ENCODE peak calls at places on chromosomes 16 and 17, in four cellular contexts. V is Peyer's patch, Z is tibial nerve, U is psoas muscle. Y is an unnamed sample.

GRCh38 chr17:19248923-19249574 is 11.9 kb downstream of the EPN2 start:
- DNase-seq in V (peak; percentile 45), U (peak; percentile 57), Z (no peak), Y (no peak)

GRCh38 chr17:59167571-59168001 is 12.0 kb downstream of the PRR11 start:
- DNase-seq in U (no peak), V (no peak), Z (no peak), Y (no peak)

GRCh38 chr16:85391769-85392583 is 221.1 kb upstream of the GSE1 start:
- DNase-seq in V (peak; percentile 69), Z (no peak), U (no peak), Y (no peak)

GRCh38 chr17:57874434-57875108 is 24.7 kb upstream of the MRPS23 start:
- DNase-seq in Z (peak; percentile 42), V (peak; percentile 61), U (peak; percentile 81), Y (no peak)

GRCh38 chr16:84286568-84287220 is 8.0 kb upstream of the WFDC1 start:
- DNase-seq in V (no peak), Z (no peak), U (peak; percentile 42), Y (no peak)

GRCh38 chr16:57367111-57367752 is 5.1 kb upstream of the CX3CL1 start:
- DNase-seq in Z (no peak), V (no peak), U (no peak), Y (no peak)

GRCh38 chr16:29809850-29810698 is 1.9 kb upstream of the PRRT2 start:
- DNase-seq in Z (no peak), V (no peak), U (no peak), Y (no peak)

GRCh38 chr17:36641331-36641876 is 40.0 kb downstream of the MRM1 start:
- DNase-seq in Z (no peak), U (no peak), V (no peak), Y (no peak)

GRCh38 chr17:11719203-11719602 is 120.9 kb downstream of the DNAH9 start:
- DNase-seq in V (no peak), Z (no peak), U (no peak), Y (no peak)

GRCh38 chr17:81579298-81579697 is 27.1 kb upstream of the FAAP100 start:
- DNase-seq in Z (no peak), V (no peak), U (no peak), Y (no peak)

GRCh38 chr17:20266806-20267458 is 200.4 kb downstream of the LGALS9B start:
- DNase-seq in U (no peak), Z (no peak), V (no peak), Y (no peak)

GRCh38 chr16:79756571-79756970 is 156.0 kb upstream of the MAF start:
- DNase-seq in V (no peak), U (no peak), Z (no peak), Y (no peak)

GRCh38 chr17:20074489-20074888 is 65.3 kb downstream of the SPECC1 start:
- DNase-seq in Z (no peak), U (no peak), V (no peak), Y (no peak)

GRCh38 chr16:84778720-84779119 is 41.1 kb upstream of the CRISPLD2 start:
- DNase-seq in V (no peak), U (no peak), Z (no peak), Y (no peak)

GRCh38 chr17:64641499-64641898 is 20.6 kb downstream of the SMURF2 start:
- DNase-seq in U (no peak), V (no peak), Z (no peak), Y (no peak)

GRCh38 chr17:77746901-77747620 is 211.4 kb upstream of the TNRC6C start:
- DNase-seq in V (no peak), Z (no peak), U (no peak), Y (no peak)

GRCh38 chr17:77748436-77748835 is 210.1 kb upstream of the TNRC6C start:
- DNase-seq in Z (no peak), U (no peak), V (no peak), Y (no peak)

GRCh38 chr17:77744268-77744988 is 214.1 kb upstream of the TNRC6C start:
- DNase-seq in U (peak; percentile 65), Z (peak; percentile 67), V (no peak), Y (no peak)

GRCh38 chr17:77746391-77746790 is 212.1 kb upstream of the TNRC6C start:
- DNase-seq in U (no peak), Z (no peak), V (no peak), Y (no peak)

GRCh38 chr17:77745702-77746101 is 212.8 kb upstream of the TNRC6C start:
- DNase-seq in U (no peak), Z (no peak), V (no peak), Y (no peak)
- H3K9me3 ChIP-seq in U (no peaks in the 10 kb centered on the region), Z (no peaks in the 10 kb centered on the region), V (no peaks in the 10 kb centered on the region), Y (no peaks in the 10 kb centered on the region)

DNA sequence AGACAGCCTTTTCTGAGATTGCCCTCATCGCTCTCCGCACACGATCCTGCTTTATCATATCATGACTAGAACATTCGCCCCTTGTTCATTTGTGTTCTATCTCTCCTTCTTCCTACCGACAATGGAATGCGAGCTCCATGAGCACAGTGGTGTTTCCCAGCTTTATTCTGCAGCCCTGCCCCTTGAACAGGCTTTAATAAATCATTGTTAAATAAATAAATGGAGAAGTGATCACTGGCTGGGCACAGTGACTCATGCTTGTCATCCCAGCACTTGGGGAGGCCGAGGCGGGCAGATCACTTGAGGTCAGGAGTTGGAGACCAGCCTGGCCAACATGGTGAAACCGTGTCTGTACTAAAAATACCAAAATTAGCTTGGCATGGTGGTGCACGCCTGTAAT is 1063.3 kb upstream of the EEF2KMT start:
- DNase-seq in Z (no peak), U (no peak), V (no peak), Y (no peak)
- H3K4me1 ChIP-seq in Z (no peaks in the 10 kb centered on the region), U (no peaks in the 10 kb centered on the region), V (no peaks in the 10 kb centered on the region), Y (no peaks in the 10 kb centered on the region)

DNA sequence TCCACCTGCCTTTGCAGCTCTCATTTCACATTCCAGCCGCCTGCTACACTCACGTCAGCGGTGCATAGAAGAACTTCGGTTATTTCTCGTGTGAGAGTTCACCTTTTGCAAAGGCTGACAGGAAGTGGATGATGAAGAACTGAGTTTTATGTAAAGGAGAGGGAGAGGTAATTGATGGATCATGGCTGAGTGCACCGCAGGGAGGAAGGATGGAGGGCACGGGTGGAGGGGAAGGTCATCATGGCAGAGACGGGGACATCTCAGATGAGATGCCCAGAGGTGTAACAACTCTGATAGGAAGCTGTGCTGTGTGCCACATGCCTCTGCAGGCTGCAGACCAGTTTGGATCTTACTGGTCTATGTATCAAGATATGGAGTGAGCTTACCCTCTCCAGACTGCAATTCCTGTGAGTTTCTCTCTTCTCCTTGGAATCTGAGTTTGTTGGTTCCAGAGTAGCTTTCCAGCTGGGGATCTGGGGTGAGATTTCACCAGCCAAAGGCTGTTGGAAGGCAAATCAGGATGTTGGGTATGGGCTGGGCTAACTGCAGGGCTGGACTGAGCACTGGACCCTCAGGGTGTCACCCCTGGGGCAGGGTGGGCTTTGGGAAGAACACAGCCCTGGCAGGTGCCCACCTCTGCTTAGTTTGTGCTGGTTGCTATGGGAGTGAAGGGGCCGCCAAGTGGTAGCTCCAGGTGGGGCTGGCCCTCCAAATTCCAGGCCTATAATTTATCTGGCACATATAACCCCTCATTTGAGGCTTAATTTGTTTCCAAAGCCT is 777.0 kb downstream of the KCNJ18 start:
- DNase-seq in U (no peak), V (no peak), Z (no peak), Y (no peak)
- H3K9me3 ChIP-seq in U (no peaks in the 10 kb centered on the region), V (no peaks in the 10 kb centered on the region), Z (no peaks in the 10 kb centered on the region), Y (peaks cover 13% of the 10 kb centered on the region)

DNA sequence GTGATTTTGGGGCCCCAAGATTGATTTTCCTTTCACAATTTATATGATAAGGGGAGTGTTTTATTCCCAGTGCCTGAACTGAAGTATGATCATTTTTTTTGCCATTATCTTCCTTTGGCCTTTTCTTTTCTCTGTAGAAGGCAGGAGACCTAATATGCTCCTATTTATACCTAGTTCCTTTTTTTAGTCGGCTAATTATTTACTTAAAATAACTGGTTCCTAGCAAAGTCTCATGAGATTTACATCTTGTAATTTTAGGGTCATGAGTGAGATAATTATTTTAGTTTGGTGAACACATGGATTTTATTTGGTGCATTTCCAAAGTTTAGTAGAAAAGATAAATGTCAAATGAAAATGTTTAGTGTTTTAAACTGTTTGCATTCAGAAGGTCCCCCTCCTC is 24.8 kb downstream of the SEC14L1 start:
- DNase-seq in Z (no peak), V (no peak), U (no peak), Y (no peak)
- H3K4me1 ChIP-seq in Z (no peaks in the 10 kb centered on the region), V (no peaks in the 10 kb centered on the region), U (peaks cover 60% of the 10 kb centered on the region), Y (peaks cover 56% of the 10 kb centered on the region)